ENCODE peak calls at places on chromosomes 11 and 22, in four cellular contexts. X is PC-9, F is K562, B is cardiac fibroblast. V is an unnamed sample.

GRCh38 chr22:26658671-26659478 is 1.5 kb downstream of the MIAT start:
- DNase-seq in X (peak; percentile 86), B (peak; percentile 79), F (peak; percentile 79), V (peak; percentile 89)

GRCh38 chr11:129503646-129504045 is 128.0 kb downstream of the BARX2 start:
- DNase-seq in X (peak; percentile 58), F (no peak), B (no peak), V (no peak)

GRCh38 chr11:40219401-40219800 is 1240.1 kb downstream of the LRRC4C start:
- DNase-seq in F (no peak), X (no peak), B (no peak), V (no peak)

GRCh38 chr11:11230802-11231562 is 122.1 kb downstream of the CSNK2A3 start:
- DNase-seq in X (no peak), B (no peak), F (peak; percentile 25), V (peak; percentile 88)

GRCh38 chr22:22948651-22949611 is 61.3 kb downstream of the IGLL5 start:
- DNase-seq in X (no peak), F (no peak), B (peak; percentile 46), V (no peak)

GRCh38 chr22:39574779-39575551 is 4.4 kb downstream of the CACNA1I start:
- DNase-seq in B (peak; percentile 50), F (peak; percentile 68), X (peak; percentile 84), V (no peak)

GRCh38 chr11:132278801-132279574 is 908.6 kb downstream of the NTM start:
- DNase-seq in B (peak; percentile 20), X (no peak), F (no peak), V (no peak)

GRCh38 chr11:75349540-75350116 is 1.8 kb downstream of the ARRB1 start:
- DNase-seq in B (no peak), X (no peak), F (peak; percentile 20), V (no peak)

GRCh38 chr11:121236115-121237001 is 56.2 kb upstream of the SC5D start:
- DNase-seq in X (no peak), B (peak; percentile 12), F (no peak), V (no peak)

GRCh38 chr11:45102361-45102809 is 44.1 kb upstream of the PRDM11 start:
- DNase-seq in X (no peak), B (peak; percentile 55), F (no peak), V (no peak)

GRCh38 chr11:43681543-43681942 is 1.0 kb downstream of the HSD17B12 start:
- DNase-seq in B (peak; percentile 32), X (no peak), F (no peak), V (peak; percentile 66)

GRCh38 chr11:119055901-119056300 is 1.1 kb downstream of the HYOU1 start:
- DNase-seq in X (peak; percentile 47), B (peak; percentile 50), F (peak; percentile 15), V (peak; percentile 70)

GRCh38 chr11:11569936-11570491 is 51.8 kb downstream of the GALNT18 start:
- DNase-seq in B (peak; percentile 27), X (no peak), F (no peak), V (no peak)

GRCh38 chr11:124946735-124947141 is 7.3 kb upstream of the CCDC15 start:
- DNase-seq in B (no peak), X (no peak), F (no peak), V (no peak)

GRCh38 chr22:48483764-48484528 is 1343.7 kb downstream of the BRD1 start:
- DNase-seq in F (no peak), B (no peak), X (no peak), V (no peak)

GRCh38 chr11:111635706-111636045 is 33.4 kb downstream of the SIK2 start:
- DNase-seq in F (peak; percentile 9), B (peak; percentile 81), X (no peak), V (peak; percentile 69)

GRCh38 chr22:25027959-25028840 is 75.7 kb downstream of the KIAA1671 start:
- DNase-seq in B (peak; percentile 49), X (no peak), F (peak; percentile 39), V (peak; percentile 70)

GRCh38 chr11:44575288-44575672 is 9.8 kb downstream of the CD82 start:
- DNase-seq in B (no peak), F (no peak), X (peak; percentile 70), V (no peak)

GRCh38 chr11:93000511-93001476 is 31.3 kb downstream of the MTNR1B start:
- DNase-seq in X (peak; percentile 83), F (no peak), B (peak; percentile 57), V (no peak)

GRCh38 chr11:12728417-12728816 is 54.2 kb downstream of the TEAD1 start:
- DNase-seq in X (no peak), F (no peak), B (no peak), V (no peak)

GRCh38 chr11:68127791-68128681 is 6.8 kb upstream of the CHKA start:
- DNase-seq in B (peak; percentile 89), F (peak; percentile 95), X (peak; percentile 86), V (no peak)

GRCh38 chr22:48429621-48430020 is 1398.1 kb downstream of the BRD1 start:
- DNase-seq in F (no peak), B (no peak), X (no peak), V (no peak)

GRCh38 chr11:94649925-94650623 is 82.9 kb downstream of the PIWIL4 start:
- DNase-seq in F (no peak), B (no peak), X (no peak), V (no peak)
- H3K4me3 ChIP-seq in F (no peak overlapping the region), B (no peak overlapping the region), X (no peak overlapping the region), V (no peak overlapping the region)

GRCh38 chr11:116984186-116984585 is 114.0 kb downstream of the SIK3 start:
- DNase-seq in B (peak; percentile 52), F (no peak), X (no peak), V (no peak)
- H3K4me3 ChIP-seq in B (no peak overlapping the region), F (no peak overlapping the region), X (no peak overlapping the region), V (no peak overlapping the region)

GRCh38 chr11:34600339-34601084 is 20.4 kb upstream of the EHF start:
- DNase-seq in B (peak; percentile 61), X (peak; percentile 61), F (peak; percentile 86), V (no peak)
- H3K4me3 ChIP-seq in B (no peak overlapping the region), X (no peak overlapping the region), F (no peak overlapping the region), V (no peak overlapping the region)

DNA sequence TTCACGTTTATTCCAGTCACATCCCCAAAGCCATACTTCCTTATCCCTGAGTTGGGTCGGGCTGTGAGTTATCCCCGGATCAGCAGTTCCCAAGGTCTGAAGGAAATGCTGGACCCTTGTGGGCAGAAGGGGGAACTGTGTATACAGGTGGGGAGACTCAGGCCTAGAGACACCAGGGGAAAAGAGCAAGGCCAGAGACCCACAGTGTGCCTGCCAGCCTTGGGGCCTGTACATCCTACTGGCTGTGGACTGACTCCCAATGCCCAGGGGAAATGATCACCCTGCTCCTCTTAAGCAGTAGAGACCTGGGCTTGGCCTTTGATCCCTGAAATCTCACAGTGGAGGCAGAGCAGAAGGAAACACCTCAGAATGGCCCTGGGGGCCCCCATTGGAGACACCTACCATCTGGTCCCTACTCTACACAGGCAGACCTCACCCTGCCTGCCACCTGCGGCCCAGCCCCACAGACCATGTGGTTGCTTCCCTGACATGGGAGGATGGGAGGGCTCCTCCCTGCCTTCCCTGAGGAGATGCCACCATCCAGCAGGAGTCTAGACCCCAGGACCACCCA is 1.3 kb downstream of the SELENOM start:
- DNase-seq in B (no peak), F (no peak), X (peak; percentile 32), V (no peak)
- H3K4me3 ChIP-seq in B (peak overlapping the region; percentile 92), F (no peak overlapping the region), X (no peak overlapping the region), V (no peak overlapping the region)

GRCh38 chr11:66050581-66051231 is 1.5 kb upstream of the SF3B2 start:
- DNase-seq in X (no peak), B (no peak), F (no peak), V (no peak)

GRCh38 chr11:66046901-66047300 is 2.1 kb downstream of the GAL3ST3 start:
- DNase-seq in B (no peak), X (no peak), F (no peak), V (no peak)

GRCh38 chr11:66047541-66048365 is 1.2 kb downstream of the GAL3ST3 start:
- DNase-seq in F (no peak), B (no peak), X (no peak), V (no peak)

GRCh38 chr11:66051371-66051765 is 796 bp upstream of the SF3B2 start:
- DNase-seq in X (no peak), B (no peak), F (no peak), V (peak; percentile 52)

DNA sequence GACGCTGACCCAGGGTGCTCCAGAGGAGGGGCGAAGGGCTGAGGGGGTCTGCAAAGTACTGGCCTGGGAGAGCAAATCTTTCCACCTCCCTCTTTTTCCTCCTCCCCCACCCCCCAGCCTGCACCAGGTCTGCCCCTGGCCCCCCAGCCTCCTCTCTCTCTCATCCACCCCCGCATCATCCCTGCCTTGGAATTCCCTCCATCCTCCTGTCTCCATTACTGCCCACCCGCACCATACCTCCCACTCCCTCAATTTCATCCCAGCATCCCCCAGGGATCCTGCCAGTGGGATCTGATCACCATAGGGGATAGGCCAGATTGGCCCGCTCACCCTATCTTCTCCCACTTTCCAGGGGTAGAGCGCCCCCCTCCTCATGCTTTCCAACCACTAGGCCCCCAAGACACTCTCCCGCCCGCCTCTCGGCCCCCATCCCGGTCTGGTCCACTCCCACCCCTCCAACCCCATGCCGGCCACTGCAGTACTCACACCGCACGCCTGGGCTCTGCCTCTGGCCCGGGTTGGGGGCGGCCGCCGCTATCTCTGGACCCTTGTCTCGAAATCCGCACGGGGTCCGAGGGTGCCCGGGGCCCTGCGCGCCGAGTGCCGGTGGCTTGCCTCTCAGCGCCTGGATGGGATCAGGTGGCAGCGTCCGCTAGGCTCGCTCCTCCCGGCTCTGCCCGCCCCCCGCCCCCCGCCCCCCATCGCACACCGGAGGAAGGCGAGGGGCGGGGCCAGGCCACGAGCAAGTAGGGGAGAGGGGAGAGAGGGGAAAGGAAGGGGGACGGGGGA is at the start of gene GAL3ST3:
- DNase-seq in F (no peak), X (no peak), B (no peak), V (no peak)
- H3K4me3 ChIP-seq in F (no peak within 1 kb of the TSS), X (no peak within 1 kb of the TSS), B (no peak within 1 kb of the TSS), V (no peak within 1 kb of the TSS)